ENCODE peak calls at places on chromosomes 11 and 22, in eight cellular contexts. C, Z, L, S, A, V, E and D are unnamed samples.

GRCh38 chr11:22832315-22833041 is 2.9 kb upstream of the SVIP start:
- DNase-seq in V (no peak), A (no peak), E (no peak), L (peak), C (no peak), Z (no peak), S (peak), D (no peak)

GRCh38 chr11:126076641-126077040 is 14.0 kb upstream of the CDON start:
- DNase-seq in Z (no peak), A (no peak), V (no peak), S (no peak), E (no peak), C (no peak), L (no peak), D (peak)

GRCh38 chr11:35632301-35632700 is 14.0 kb downstream of the FJX1 start:
- DNase-seq in C (no peak), L (no peak), V (peak), Z (no peak), E (no peak), A (no peak), S (no peak), D (peak)

GRCh38 chr11:2266586-2267305 is 3.6 kb downstream of the ASCL2 start:
- DNase-seq in Z (no peak), V (no peak), S (no peak), C (no peak), A (no peak), L (no peak), E (no peak), D (no peak)

GRCh38 chr11:77113382-77114088 is 10.9 kb downstream of the OMP start:
- DNase-seq in E (peak), L (no peak), A (no peak), S (peak), V (peak), Z (peak), C (no peak), D (peak)

GRCh38 chr22:50739279-50739691 is 1.3 kb downstream of the ACR start:
- DNase-seq in E (no peak), L (no peak), A (no peak), C (peak), S (no peak), V (no peak), Z (no peak), D (no peak)

GRCh38 chr11:56700242-56700918 is 1.5 kb downstream of the OR9G1 start:
- DNase-seq in C (no peak), E (no peak), A (no peak), V (no peak), Z (no peak), S (no peak), L (no peak), D (no peak)

GRCh38 chr11:35978173-35978572 is 34.3 kb downstream of the LDLRAD3 start:
- DNase-seq in L (no peak), C (no peak), E (no peak), A (no peak), S (no peak), V (no peak), Z (no peak), D (no peak)

GRCh38 chr11:114377612-114378267 is 22.6 kb downstream of the C11orf71 start:
- DNase-seq in S (no peak), E (no peak), A (no peak), L (no peak), V (no peak), Z (peak), C (no peak), D (no peak)

GRCh38 chr11:14698771-14699170 is 55.2 kb downstream of the PDE3B start:
- DNase-seq in V (no peak), Z (no peak), C (no peak), L (no peak), A (no peak), E (no peak), S (no peak), D (no peak)

GRCh38 chr22:44550666-44551491 is 52.8 kb upstream of the RTL6 start:
- DNase-seq in V (no peak), L (peak), S (no peak), C (no peak), E (peak), A (no peak), Z (peak), D (no peak)

GRCh38 chr11:34514050-34514449 is 456 bp upstream of the ELF5 start:
- DNase-seq in L (no peak), V (no peak), C (no peak), S (no peak), A (no peak), Z (no peak), E (no peak), D (no peak)

GRCh38 chr11:859394-860131 is 16.9 kb downstream of the TSPAN4 start:
- DNase-seq in V (peak), L (no peak), Z (peak), C (no peak), A (no peak), S (peak), E (no peak), D (peak)

GRCh38 chr11:68855205-68855978 is 13.7 kb upstream of the CPT1A start:
- DNase-seq in L (no peak), S (peak), A (no peak), E (peak), C (peak), Z (peak), V (no peak), D (no peak)

GRCh38 chr22:49203091-49203862 is 624.4 kb downstream of the BRD1 start:
- DNase-seq in L (no peak), V (no peak), E (no peak), A (no peak), S (no peak), Z (no peak), C (peak), D (no peak)

GRCh38 chr11:1072116-1072820 is 2.4 kb upstream of the MUC2 start:
- DNase-seq in A (no peak), C (peak), S (peak), V (no peak), E (no peak), Z (no peak), L (no peak), D (no peak)

GRCh38 chr11:2419638-2420501 is 19.3 kb downstream of the TSSC4 start:
- DNase-seq in V (peak), L (peak), S (peak), A (peak), E (peak), C (peak), Z (peak), D (peak)

GRCh38 chr11:12110714-12111481 is 508 bp downstream of the MICAL2 start:
- DNase-seq in Z (no peak), L (no peak), V (peak), A (no peak), E (peak), C (peak), S (peak), D (peak)

GRCh38 chr11:67696998-67697397 is 22.6 kb upstream of the ALDH3B2 start:
- DNase-seq in C (no peak), S (no peak), E (no peak), Z (no peak), V (no peak), A (no peak), L (no peak), D (no peak)

GRCh38 chr22:22767876-22768602 is 119.6 kb upstream of the IGLL5 start:
- DNase-seq in S (no peak), L (no peak), E (no peak), C (no peak), A (no peak), Z (no peak), V (no peak), D (no peak)

GRCh38 chr11:1242289-1242688 is 19.4 kb downstream of the MUC5B start:
- DNase-seq in C (no peak), A (no peak), E (no peak), L (no peak), S (no peak), V (no peak), Z (no peak), D (no peak)

GRCh38 chr11:80297808-80298460 is 857.1 kb upstream of the TENM4 start:
- DNase-seq in Z (no peak), L (no peak), A (no peak), S (no peak), V (no peak), E (no peak), C (no peak), D (no peak)

GRCh38 chr22:50340157-50340879 is 2.8 kb upstream of the PPP6R2 start:
- DNase-seq in L (peak), A (no peak), E (no peak), C (no peak), V (peak), Z (no peak), S (no peak), D (peak)